ENCODE peak calls at places on chromosomes 11 and 22, in five cellular contexts. P is HCT116, L is HepG2, S is H1, Q is hepatocyte. R is an unnamed sample.
A peak's percentile ranks its signal among the peaks of the same experiment; 100 is the strongest.

GRCh38 chr22:30649430-30650007 is 13.9 kb downstream of the SLC35E4 start:
- DNase-seq in P (peak; percentile 78), L (no peak), S (no peak), Q (peak; percentile 76), R (peak; percentile 86)

GRCh38 chr22:39179401-39179827 is 26.9 kb upstream of the CBX7 start:
- DNase-seq in P (no peak), L (no peak), S (peak; percentile 55), Q (no peak), R (no peak)

GRCh38 chr11:130002352-130002845 is at the start of gene PRDM10:
- DNase-seq in P (peak; percentile 84), L (peak; percentile 85), S (peak; percentile 90), Q (peak; percentile 96), R (no peak)

GRCh38 chr22:25690798-25691197 is 51.2 kb upstream of the MYO18B start:
- DNase-seq in P (no peak), L (no peak), S (no peak), Q (no peak), R (no peak)

GRCh38 chr11:26522912-26523610 is 49.0 kb downstream of the MUC15 start:
- DNase-seq in P (no peak), L (peak; percentile 32), S (peak; percentile 45), Q (peak; percentile 30), R (no peak)

GRCh38 chr11:1453611-1454386 is 32.8 kb downstream of the MOB2 start:
- DNase-seq in P (no peak), L (peak; percentile 44), S (peak; percentile 74), Q (peak; percentile 47), R (peak; percentile 72)

GRCh38 chr11:65778431-65778900 is 2.3 kb downstream of the AP5B1 start:
- DNase-seq in P (no peak), L (no peak), S (no peak), Q (peak; percentile 3), R (no peak)

GRCh38 chr11:62879554-62879953 is 1.1 kb upstream of the SLC3A2 start:
- DNase-seq in P (no peak), L (no peak), S (no peak), Q (no peak), R (no peak)

GRCh38 chr22:48288541-48288940 is 1526.1 kb downstream of the TBC1D22A start:
- DNase-seq in P (no peak), L (no peak), S (no peak), Q (no peak), R (no peak)

GRCh38 chr11:44143987-44144909 is 48.8 kb downstream of the EXT2 start:
- DNase-seq in P (peak; percentile 15), L (no peak), S (no peak), Q (no peak), R (peak; percentile 99)

GRCh38 chr11:66971483-66971882 is 3.6 kb upstream of the C11orf86 start:
- DNase-seq in P (no peak), L (no peak), S (no peak), Q (no peak), R (no peak)
- H3K27ac ChIP-seq in P (peak overlapping the region; percentile 55), L (peak overlapping the region; percentile 31), S (no peak overlapping the region), Q (peak overlapping the region; percentile 87), R (peak overlapping the region; percentile 83)

GRCh38 chr22:42229455-42230149 is 40.9 kb downstream of the TCF20 start:
- DNase-seq in P (no peak), L (no peak), S (no peak), Q (no peak), R (no peak)

GRCh38 chr22:42231929-42232328 is 38.5 kb downstream of the TCF20 start:
- DNase-seq in P (no peak), L (no peak), S (no peak), Q (no peak), R (no peak)

GRCh38 chr22:42233879-42234278 is 36.6 kb downstream of the TCF20 start:
- DNase-seq in P (no peak), L (no peak), S (no peak), Q (no peak), R (no peak)

GRCh38 chr22:42227435-42227834 is 43.0 kb downstream of the TCF20 start:
- DNase-seq in P (no peak), L (no peak), S (no peak), Q (no peak), R (no peak)

DNA sequence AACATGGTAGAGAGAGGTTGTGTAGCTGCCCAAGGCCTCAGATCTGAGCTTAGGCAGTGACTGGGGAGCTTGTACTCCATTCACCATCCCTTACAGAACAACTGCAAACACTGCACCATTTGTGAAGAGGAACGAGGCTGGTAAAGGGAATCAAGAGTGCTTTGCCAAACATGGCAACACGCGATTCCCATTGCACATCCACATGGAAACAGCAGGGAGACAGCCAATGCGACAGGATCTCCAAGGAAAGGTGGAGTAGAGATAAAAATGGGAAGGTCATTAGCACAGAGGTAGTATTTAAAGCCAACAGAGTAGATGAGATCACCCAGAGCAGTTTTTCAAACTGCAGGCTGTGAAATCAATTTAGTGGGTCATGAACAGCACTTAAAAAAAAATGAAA is 42.0 kb downstream of the TCF20 start:
- DNase-seq in P (no peak), L (no peak), S (no peak), Q (no peak), R (no peak)
- H4K20me1 ChIP-seq in P (peaks cover 7% of the 10 kb centered on the region), L (peaks cover 37% of the 10 kb centered on the region), S (peaks cover 16% of the 10 kb centered on the region), Q (peaks cover 76% of the 10 kb centered on the region), R (peaks cover 80% of the 10 kb centered on the region)

DNA sequence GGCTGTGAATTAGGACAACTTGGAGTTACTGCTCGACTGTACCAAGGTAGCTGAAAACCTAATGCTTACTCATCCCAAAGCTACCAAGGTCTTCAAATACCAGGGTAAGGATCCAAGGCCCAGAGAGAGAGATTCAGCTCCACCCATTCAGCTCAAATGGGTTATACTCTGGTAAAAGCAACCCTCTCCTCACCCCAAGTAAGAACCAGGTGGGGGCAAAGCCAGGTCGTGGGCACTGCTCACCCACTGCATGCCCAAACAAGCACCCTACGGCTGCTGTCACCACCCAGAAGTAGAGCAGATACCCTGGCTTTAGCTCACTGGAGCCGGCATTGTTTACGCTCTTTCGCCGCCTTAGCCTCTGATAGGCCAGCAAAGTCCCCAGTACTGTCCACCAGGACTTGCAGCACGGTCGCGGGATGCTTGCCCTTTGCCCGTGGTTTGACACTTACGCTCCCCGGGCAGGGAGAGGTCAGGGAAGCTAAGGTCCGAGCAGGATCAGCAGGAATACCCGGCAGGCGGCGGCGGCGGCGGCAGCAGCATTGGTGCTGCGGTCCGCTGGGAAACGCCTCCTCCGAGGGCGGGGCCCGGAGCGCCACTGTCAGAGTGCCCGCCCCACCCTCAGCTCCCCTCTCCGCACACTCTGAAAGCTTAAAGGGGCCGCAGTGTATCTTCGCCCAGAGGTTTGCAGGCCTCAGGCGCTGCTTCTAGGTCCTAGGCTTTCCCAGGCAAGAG is 19.6 kb downstream of the CKAP5 start:
- DNase-seq in P (peak; percentile 33), L (peak; percentile 90), S (peak; percentile 86), Q (peak; percentile 91), R (peak; percentile 85)
- H3K4me2 ChIP-seq in P (peak overlapping the region; percentile 77), L (peak overlapping the region; percentile 93), S (peak overlapping the region; percentile 96), Q (peak overlapping the region; percentile 91), R (peak overlapping the region; percentile 64)

GRCh38 chr22:27801616-27802388 is at the start of gene MN1:
- DNase-seq in P (no peak), L (no peak), S (peak; percentile 87), Q (peak; percentile 55), R (peak; percentile 40)

GRCh38 chr22:27800250-27801131 is 1.1 kb downstream of the MN1 start:
- DNase-seq in P (no peak), L (no peak), S (no peak), Q (no peak), R (peak; percentile 34)

GRCh38 chr22:27799334-27800249 is 2.0 kb downstream of the MN1 start:
- DNase-seq in P (no peak), L (no peak), S (no peak), Q (no peak), R (no peak)

GRCh38 chr22:27802389-27803079 is 978 bp upstream of the MN1 start:
- DNase-seq in P (no peak), L (no peak), S (no peak), Q (no peak), R (no peak)

GRCh38 chr22:27801197-27801615 is 350 bp downstream of the MN1 start:
- DNase-seq in P (no peak), L (no peak), S (peak; percentile 81), Q (peak; percentile 61), R (peak; percentile 29)
- H3K27ac ChIP-seq in P (no peak overlapping the region), L (no peak overlapping the region), S (no peak overlapping the region), Q (no peak overlapping the region), R (peak overlapping the region; percentile 13)

R was measured in PC-9.